ENCODE peak calls at places on chromosomes 2 and 18, in four cellular contexts. C, E, T and M are unnamed samples.

GRCh38 chr18:55247032-55247431 is 287.8 kb upstream of the CCDC68 start:
- DNase-seq in C (no peak), T (no peak), E (no peak), M (no peak)

GRCh38 chr2:99637157-99637697 is 147.4 kb upstream of the REV1 start:
- DNase-seq in E (no peak), T (no peak), C (no peak), M (no peak)

GRCh38 chr18:74512321-74513053 is 16.3 kb downstream of the CNDP2 start:
- DNase-seq in C (no peak), T (no peak), E (no peak), M (no peak)

GRCh38 chr2:69734040-69734611 is 7.8 kb upstream of the ANXA4 start:
- DNase-seq in C (no peak), T (no peak), E (no peak), M (no peak)

GRCh38 chr18:44852818-44853217 is 172.1 kb downstream of the SETBP1 start:
- DNase-seq in E (no peak), C (no peak), T (no peak), M (no peak)

GRCh38 chr2:159381574-159381973 is 95.1 kb upstream of the WDSUB1 start:
- DNase-seq in E (no peak), C (no peak), T (no peak), M (no peak)

GRCh38 chr2:232331071-232331470 is 47.5 kb upstream of the ALPP start:
- DNase-seq in T (peak), E (no peak), C (no peak), M (no peak)

GRCh38 chr2:150063950-150064549 is 423.4 kb downstream of the RND3 start:
- DNase-seq in T (no peak), E (no peak), C (no peak), M (peak)

GRCh38 chr18:24802439-24802838 is 342.0 kb downstream of the HRH4 start:
- DNase-seq in T (no peak), C (no peak), E (no peak), M (no peak)

GRCh38 chr2:237896507-237896892 is 37.1 kb downstream of the RAMP1 start:
- DNase-seq in T (no peak), E (no peak), C (no peak), M (no peak)

GRCh38 chr2:24891201-24891600 is 28.8 kb downstream of the ADCY3 start:
- DNase-seq in C (no peak), E (no peak), T (no peak), M (no peak)

GRCh38 chr18:60157810-60158209 is 214.8 kb downstream of the MC4R start:
- DNase-seq in C (no peak), T (no peak), E (no peak), M (no peak)

GRCh38 chr2:128091691-128092050 is 671 bp downstream of the UGGT1 start:
- DNase-seq in E (no peak), C (no peak), T (no peak), M (no peak)

GRCh38 chr2:134127496-134127895 is 126.4 kb upstream of the MGAT5 start:
- DNase-seq in E (no peak), T (no peak), C (peak), M (no peak)